ENCODE peak calls at places on chromosome 21, in ten cellular contexts. V is activated T-cell treated with anti-CD3 and anti-CD28 coated beads for 24 hours; L is activated effector memory CD4-positive, alpha-beta T cell treated with Interleukin-2 at 50 U/mL for 16 hours; Q is GM23248; H is hypothalamus; G is Calu3; E is SJSA1; C is germinal center; W is Daoy; T is GM12865. K is an unnamed sample.

GRCh38 chr21:9837946-9838801 is 683.2 kb upstream of the TPTE start:
- DNase-seq in V (no peak), L (no peak), Q (no peak), H (no peak), G (no peak), E (no peak), C (no peak), W (peak; percentile 93), T (no peak), K (no peak)

GRCh38 chr21:18245493-18245967 is 897 bp downstream of the CHODL start:
- DNase-seq in V (no peak), L (no peak), Q (no peak), H (no peak), G (no peak), E (no peak), C (no peak), W (peak; percentile 12), T (no peak), K (no peak)

GRCh38 chr21:33325222-33326067 is 675 bp downstream of the IFNAR1 start:
- DNase-seq in V (peak; percentile 57), L (peak; percentile 62), Q (peak; percentile 90), H (no peak), G (peak; percentile 43), E (peak; percentile 86), C (peak; percentile 44), W (peak; percentile 71), T (peak; percentile 75), K (peak; percentile 90)

GRCh38 chr21:35738342-35738961 is 321.9 kb downstream of the SETD4 start:
- DNase-seq in V (no peak), L (no peak), Q (peak; percentile 38), H (no peak), G (no peak), E (peak; percentile 57), C (no peak), W (peak; percentile 68), T (no peak), K (no peak)

GRCh38 chr21:42468511-42469131 is 27.4 kb downstream of the RSPH1 start:
- DNase-seq in V (no peak), L (no peak), Q (no peak), H (no peak), G (no peak), E (no peak), C (no peak), W (peak; percentile 79), T (no peak), K (no peak)

GRCh38 chr21:26280715-26281310 is 110.2 kb upstream of the APP start:
- DNase-seq in V (no peak), L (no peak), Q (peak; percentile 2), H (no peak), G (no peak), E (no peak), C (no peak), W (no peak), T (no peak), K (no peak)

GRCh38 chr21:17745086-17745485 is 74.1 kb downstream of the C21orf91 start:
- DNase-seq in V (no peak), L (no peak), Q (no peak), H (no peak), G (no peak), E (no peak), C (no peak), W (no peak), T (no peak), K (no peak)

GRCh38 chr21:45224189-45224938 is 63.3 kb downstream of the POFUT2 start:
- DNase-seq in V (peak; percentile 16), L (peak; percentile 70), Q (no peak), H (no peak), G (no peak), E (peak; percentile 67), C (no peak), W (no peak), T (no peak), K (no peak)

GRCh38 chr21:29961291-29962027 is 21.7 kb upstream of the GRIK1 start:
- DNase-seq in V (no peak), L (no peak), Q (no peak), H (no peak), G (no peak), E (no peak), C (no peak), W (no peak), T (no peak), K (no peak)

GRCh38 chr21:20874202-20874601 is 124.0 kb upstream of the NCAM2 start:
- DNase-seq in V (no peak), L (no peak), Q (no peak), H (no peak), G (no peak), E (no peak), C (no peak), W (no peak), T (no peak), K (no peak)

GRCh38 chr21:29096619-29097018 is 23.2 kb upstream of the CCT8 start:
- DNase-seq in V (no peak), L (no peak), Q (no peak), H (no peak), G (no peak), E (no peak), C (no peak), W (no peak), T (no peak), K (no peak)

GRCh38 chr21:28442624-28443023 is 550.1 kb downstream of the LTN1 start:
- DNase-seq in V (no peak), L (no peak), Q (peak; percentile 85), H (no peak), G (no peak), E (no peak), C (no peak), W (no peak), T (peak; percentile 13), K (no peak)

GRCh38 chr21:36766511-36766910 is 67.6 kb downstream of the SIM2 start:
- DNase-seq in V (no peak), L (no peak), Q (no peak), H (no peak), G (no peak), E (no peak), C (no peak), W (no peak), T (no peak), K (no peak)

GRCh38 chr21:42392731-42393442 is 3.0 kb downstream of the TMPRSS3 start:
- DNase-seq in V (no peak), L (no peak), Q (no peak), H (no peak), G (no peak), E (peak; percentile 52), C (peak; percentile 34), W (peak; percentile 70), T (peak; percentile 92), K (no peak)

GRCh38 chr21:45087022-45087823 is 12.8 kb downstream of the ADARB1 start:
- DNase-seq in V (no peak), L (no peak), Q (no peak), H (no peak), G (no peak), E (no peak), C (no peak), W (no peak), T (no peak), K (no peak)

GRCh38 chr21:45545236-45545570 is 3.0 kb upstream of the SLC19A1 start:
- DNase-seq in V (no peak), L (no peak), Q (no peak), H (no peak), G (no peak), E (no peak), C (no peak), W (no peak), T (no peak), K (no peak)

GRCh38 chr21:33551664-33552063 is 8.8 kb downstream of the SON start:
- DNase-seq in V (no peak), L (no peak), Q (no peak), H (no peak), G (no peak), E (no peak), C (no peak), W (no peak), T (no peak), K (no peak)

GRCh38 chr21:44876849-44877575 is 3.5 kb upstream of the PTTG1IP start:
- DNase-seq in V (no peak), L (no peak), Q (no peak), H (no peak), G (no peak), E (no peak), C (no peak), W (no peak), T (no peak), K (no peak)

GRCh38 chr21:40054403-40054802 is 187.2 kb downstream of the PCP4 start:
- DNase-seq in V (no peak), L (no peak), Q (no peak), H (no peak), G (no peak), E (no peak), C (no peak), W (peak; percentile 62), T (no peak), K (peak; percentile 63)

GRCh38 chr21:39441502-39442475 is 3.8 kb downstream of the LCA5L start:
- DNase-seq in V (no peak), L (no peak), Q (peak; percentile 77), H (no peak), G (peak; percentile 41), E (peak; percentile 9), C (peak; percentile 50), W (peak; percentile 47), T (peak; percentile 62), K (peak; percentile 77)

GRCh38 chr21:40284481-40284880 is 417.2 kb downstream of the PCP4 start:
- DNase-seq in V (no peak), L (no peak), Q (no peak), H (no peak), G (no peak), E (no peak), C (no peak), W (no peak), T (no peak), K (no peak)

GRCh38 chr21:26958792-26959191 is 8.1 kb downstream of the ADAMTS5 start:
- DNase-seq in V (no peak), L (no peak), Q (no peak), H (no peak), G (no peak), E (no peak), C (no peak), W (no peak), T (no peak), K (no peak)

GRCh38 chr21:41899431-41900202 is 20.5 kb upstream of the PRDM15 start:
- DNase-seq in V (peak; percentile 35), L (peak; percentile 12), Q (no peak), H (no peak), G (no peak), E (no peak), C (no peak), W (no peak), T (no peak), K (no peak)

GRCh38 chr21:33259428-33259827 is 6.7 kb upstream of the IL10RB start:
- DNase-seq in V (no peak), L (no peak), Q (peak; percentile 48), H (no peak), G (no peak), E (no peak), C (no peak), W (no peak), T (no peak), K (no peak)

GRCh38 chr21:38999148-38999547 is 184.1 kb downstream of the PSMG1 start:
- DNase-seq in V (no peak), L (no peak), Q (peak; percentile 47), H (no peak), G (no peak), E (no peak), C (no peak), W (no peak), T (no peak), K (no peak)